ENCODE peak calls at places on chromosomes 13 and 19, in eight cellular contexts. One of them, this sample, is unnamed.

GRCh38 chr19:50673118-50673517 is 23.9 kb downstream of the C19orf81 start:
- DNase-seq in COR-L47: no peak
- DNase-seq in T-cell: no peak
- DNase-seq in astrocyte of the cerebellum: no peak
- DNase-seq in stimulated activated CD8-positive, alpha-beta memory T cell treated with anti-CD3 and anti-CD28 coated beads, Interleukin-2, amount 100 ng/mL, for 1 hour: no peak
- DNase-seq in AG08396: no peak
- DNase-seq in amniotic stem cell: no peak
- DNase-seq in cardiac muscle cell: no peak
- DNase-seq in this sample: no peak

GRCh38 chr19:31348416-31349159 is 648 bp downstream of the TSHZ3 start:
- DNase-seq in AG08396: no peak
- DNase-seq in cardiac muscle cell: peak; percentile 43
- DNase-seq in T-cell: no peak
- DNase-seq in COR-L47: no peak
- DNase-seq in astrocyte of the cerebellum: no peak
- DNase-seq in stimulated activated CD8-positive, alpha-beta memory T cell treated with anti-CD3 and anti-CD28 coated beads, Interleukin-2, amount 100 ng/mL, for 1 hour: no peak
- DNase-seq in amniotic stem cell: no peak
- DNase-seq in this sample: no peak

GRCh38 chr13:54949735-54950134 is 1921.1 kb downstream of the OLFM4 start:
- DNase-seq in T-cell: no peak
- DNase-seq in amniotic stem cell: no peak
- DNase-seq in COR-L47: no peak
- DNase-seq in astrocyte of the cerebellum: no peak
- DNase-seq in stimulated activated CD8-positive, alpha-beta memory T cell treated with anti-CD3 and anti-CD28 coated beads, Interleukin-2, amount 100 ng/mL, for 1 hour: no peak
- DNase-seq in cardiac muscle cell: no peak
- DNase-seq in AG08396: no peak
- DNase-seq in this sample: no peak

GRCh38 chr19:45050036-45050435 is 11.2 kb downstream of the CLASRP start:
- DNase-seq in astrocyte of the cerebellum: no peak
- DNase-seq in AG08396: no peak
- DNase-seq in cardiac muscle cell: no peak
- DNase-seq in T-cell: no peak
- DNase-seq in amniotic stem cell: no peak
- DNase-seq in stimulated activated CD8-positive, alpha-beta memory T cell treated with anti-CD3 and anti-CD28 coated beads, Interleukin-2, amount 100 ng/mL, for 1 hour: no peak
- DNase-seq in COR-L47: no peak
- DNase-seq in this sample: no peak

GRCh38 chr19:53959176-53959757 is 3.5 kb upstream of the CACNG8 start:
- DNase-seq in amniotic stem cell: no peak
- DNase-seq in astrocyte of the cerebellum: no peak
- DNase-seq in COR-L47: no peak
- DNase-seq in stimulated activated CD8-positive, alpha-beta memory T cell treated with anti-CD3 and anti-CD28 coated beads, Interleukin-2, amount 100 ng/mL, for 1 hour: no peak
- DNase-seq in AG08396: no peak
- DNase-seq in cardiac muscle cell: peak; percentile 25
- DNase-seq in T-cell: no peak
- DNase-seq in this sample: no peak

GRCh38 chr19:7847664-7848063 is 17.6 kb downstream of the EVI5L start:
- DNase-seq in astrocyte of the cerebellum: no peak
- DNase-seq in COR-L47: no peak
- DNase-seq in cardiac muscle cell: no peak
- DNase-seq in stimulated activated CD8-positive, alpha-beta memory T cell treated with anti-CD3 and anti-CD28 coated beads, Interleukin-2, amount 100 ng/mL, for 1 hour: no peak
- DNase-seq in amniotic stem cell: no peak
- DNase-seq in AG08396: no peak
- DNase-seq in T-cell: no peak
- DNase-seq in this sample: no peak

GRCh38 chr19:35135389-35135909 is 590 bp upstream of the LGI4 start:
- DNase-seq in stimulated activated CD8-positive, alpha-beta memory T cell treated with anti-CD3 and anti-CD28 coated beads, Interleukin-2, amount 100 ng/mL, for 1 hour: peak; percentile 27
- DNase-seq in astrocyte of the cerebellum: peak; percentile 22
- DNase-seq in cardiac muscle cell: peak; percentile 76
- DNase-seq in AG08396: peak; percentile 90
- DNase-seq in COR-L47: peak; percentile 48
- DNase-seq in amniotic stem cell: peak; percentile 23
- DNase-seq in T-cell: peak; percentile 65
- DNase-seq in this sample: no peak

GRCh38 chr13:45119469-45119989 is 781 bp upstream of the GTF2F2 start:
- DNase-seq in astrocyte of the cerebellum: peak; percentile 53
- DNase-seq in AG08396: peak; percentile 29
- DNase-seq in stimulated activated CD8-positive, alpha-beta memory T cell treated with anti-CD3 and anti-CD28 coated beads, Interleukin-2, amount 100 ng/mL, for 1 hour: peak; percentile 38
- DNase-seq in T-cell: peak; percentile 45
- DNase-seq in COR-L47: no peak
- DNase-seq in amniotic stem cell: no peak
- DNase-seq in cardiac muscle cell: peak; percentile 78
- DNase-seq in this sample: no peak

GRCh38 chr19:3683405-3683865 is 16.8 kb downstream of the PIP5K1C start:
- DNase-seq in COR-L47: no peak
- DNase-seq in stimulated activated CD8-positive, alpha-beta memory T cell treated with anti-CD3 and anti-CD28 coated beads, Interleukin-2, amount 100 ng/mL, for 1 hour: no peak
- DNase-seq in astrocyte of the cerebellum: peak; percentile 33
- DNase-seq in amniotic stem cell: no peak
- DNase-seq in AG08396: no peak
- DNase-seq in cardiac muscle cell: peak; percentile 76
- DNase-seq in T-cell: no peak
- DNase-seq in this sample: no peak

GRCh38 chr13:87614276-87614675 is 56.9 kb upstream of the SLITRK5 start:
- DNase-seq in AG08396: no peak
- DNase-seq in COR-L47: no peak
- DNase-seq in stimulated activated CD8-positive, alpha-beta memory T cell treated with anti-CD3 and anti-CD28 coated beads, Interleukin-2, amount 100 ng/mL, for 1 hour: no peak
- DNase-seq in amniotic stem cell: no peak
- DNase-seq in astrocyte of the cerebellum: no peak
- DNase-seq in T-cell: no peak
- DNase-seq in cardiac muscle cell: no peak
- DNase-seq in this sample: no peak

GRCh38 chr13:33493672-33494365 is 208.3 kb upstream of the STARD13 start:
- DNase-seq in cardiac muscle cell: peak; percentile 10
- DNase-seq in stimulated activated CD8-positive, alpha-beta memory T cell treated with anti-CD3 and anti-CD28 coated beads, Interleukin-2, amount 100 ng/mL, for 1 hour: no peak
- DNase-seq in T-cell: no peak
- DNase-seq in astrocyte of the cerebellum: no peak
- DNase-seq in amniotic stem cell: no peak
- DNase-seq in COR-L47: no peak
- DNase-seq in AG08396: no peak
- DNase-seq in this sample: no peak

GRCh38 chr19:45500918-45501729 is 2.9 kb downstream of the PPM1N start:
- DNase-seq in cardiac muscle cell: no peak
- DNase-seq in amniotic stem cell: no peak
- DNase-seq in COR-L47: no peak
- DNase-seq in stimulated activated CD8-positive, alpha-beta memory T cell treated with anti-CD3 and anti-CD28 coated beads, Interleukin-2, amount 100 ng/mL, for 1 hour: no peak
- DNase-seq in AG08396: no peak
- DNase-seq in T-cell: no peak
- DNase-seq in astrocyte of the cerebellum: no peak
- DNase-seq in this sample: no peak

GRCh38 chr13:37173214-37173613 is 67.8 kb upstream of the CSNK1A1L start:
- DNase-seq in astrocyte of the cerebellum: peak; percentile 68
- DNase-seq in stimulated activated CD8-positive, alpha-beta memory T cell treated with anti-CD3 and anti-CD28 coated beads, Interleukin-2, amount 100 ng/mL, for 1 hour: no peak
- DNase-seq in T-cell: no peak
- DNase-seq in cardiac muscle cell: peak; percentile 39
- DNase-seq in amniotic stem cell: peak; percentile 58
- DNase-seq in AG08396: peak; percentile 37
- DNase-seq in COR-L47: no peak
- DNase-seq in this sample: no peak

GRCh38 chr13:100394005-100394695 is 194.4 kb downstream of the GGACT start:
- DNase-seq in T-cell: no peak
- DNase-seq in stimulated activated CD8-positive, alpha-beta memory T cell treated with anti-CD3 and anti-CD28 coated beads, Interleukin-2, amount 100 ng/mL, for 1 hour: no peak
- DNase-seq in AG08396: peak; percentile 48
- DNase-seq in COR-L47: no peak
- DNase-seq in amniotic stem cell: peak; percentile 53
- DNase-seq in cardiac muscle cell: peak; percentile 61
- DNase-seq in astrocyte of the cerebellum: peak; percentile 53
- DNase-seq in this sample: no peak

GRCh38 chr19:16782719-16783118 is 46.5 kb upstream of the SIN3B start:
- DNase-seq in amniotic stem cell: no peak
- DNase-seq in stimulated activated CD8-positive, alpha-beta memory T cell treated with anti-CD3 and anti-CD28 coated beads, Interleukin-2, amount 100 ng/mL, for 1 hour: no peak
- DNase-seq in cardiac muscle cell: no peak
- DNase-seq in AG08396: no peak
- DNase-seq in COR-L47: no peak
- DNase-seq in astrocyte of the cerebellum: no peak
- DNase-seq in T-cell: no peak
- DNase-seq in this sample: no peak

GRCh38 chr13:49869514-49869913 is 66.6 kb downstream of the SPRYD7 start:
- DNase-seq in amniotic stem cell: no peak
- DNase-seq in stimulated activated CD8-positive, alpha-beta memory T cell treated with anti-CD3 and anti-CD28 coated beads, Interleukin-2, amount 100 ng/mL, for 1 hour: no peak
- DNase-seq in T-cell: no peak
- DNase-seq in astrocyte of the cerebellum: no peak
- DNase-seq in cardiac muscle cell: peak; percentile 52
- DNase-seq in COR-L47: peak; percentile 19
- DNase-seq in AG08396: no peak
- DNase-seq in this sample: no peak

This sample was measured in SW 1271.